ENCODE peak calls at places on chromosomes 6 and 20, in six cellular contexts. K, N, B, F, Z and E are unnamed samples.
A peak's percentile ranks its signal among the peaks of the same experiment; 100 is the strongest.

GRCh38 chr6:17381429-17382147 is 11.8 kb upstream of the CAP2 start:
- DNase-seq in K (no peak), N (peak; percentile 75), B (no peak), F (no peak), Z (no peak), E (no peak)

GRCh38 chr6:42046491-42047219 is 3.7 kb upstream of the TAF8 start:
- DNase-seq in K (no peak), N (peak; percentile 65), B (no peak), F (no peak), Z (no peak), E (no peak)

GRCh38 chr6:37048851-37049734 is 43.6 kb downstream of the FGD2 start:
- DNase-seq in K (no peak), N (no peak), B (peak; percentile 45), F (peak; percentile 45), Z (peak; percentile 68), E (peak; percentile 65)

GRCh38 chr20:44540834-44541233 is 19.0 kb upstream of the SERINC3 start:
- DNase-seq in K (no peak), N (no peak), B (no peak), F (no peak), Z (no peak), E (no peak)

GRCh38 chr6:6686748-6687601 is 98.5 kb downstream of the LY86 start:
- DNase-seq in K (peak; percentile 96), N (peak; percentile 83), B (peak; percentile 99), F (peak; percentile 94), Z (no peak), E (peak; percentile 90)

GRCh38 chr6:136550330-136551071 is at the start of gene MAP7:
- DNase-seq in K (peak; percentile 91), N (peak; percentile 77), B (peak; percentile 94), F (peak; percentile 51), Z (no peak), E (peak; percentile 64)

GRCh38 chr6:165820934-165821333 is 157.9 kb upstream of the PDE10A start:
- DNase-seq in K (no peak), N (no peak), B (no peak), F (no peak), Z (no peak), E (no peak)

GRCh38 chr20:20568604-20569205 is 143.7 kb downstream of the RALGAPA2 start:
- DNase-seq in K (no peak), N (no peak), B (no peak), F (no peak), Z (no peak), E (no peak)

GRCh38 chr20:561437-562231 is 18.0 kb upstream of the CSNK2A1 start:
- DNase-seq in K (peak; percentile 79), N (peak; percentile 74), B (peak; percentile 65), F (peak; percentile 56), Z (no peak), E (peak; percentile 88)

GRCh38 chr6:149323353-149323752 is 5.8 kb downstream of the TAB2 start:
- DNase-seq in K (no peak), N (no peak), B (no peak), F (no peak), Z (no peak), E (no peak)

DNA sequence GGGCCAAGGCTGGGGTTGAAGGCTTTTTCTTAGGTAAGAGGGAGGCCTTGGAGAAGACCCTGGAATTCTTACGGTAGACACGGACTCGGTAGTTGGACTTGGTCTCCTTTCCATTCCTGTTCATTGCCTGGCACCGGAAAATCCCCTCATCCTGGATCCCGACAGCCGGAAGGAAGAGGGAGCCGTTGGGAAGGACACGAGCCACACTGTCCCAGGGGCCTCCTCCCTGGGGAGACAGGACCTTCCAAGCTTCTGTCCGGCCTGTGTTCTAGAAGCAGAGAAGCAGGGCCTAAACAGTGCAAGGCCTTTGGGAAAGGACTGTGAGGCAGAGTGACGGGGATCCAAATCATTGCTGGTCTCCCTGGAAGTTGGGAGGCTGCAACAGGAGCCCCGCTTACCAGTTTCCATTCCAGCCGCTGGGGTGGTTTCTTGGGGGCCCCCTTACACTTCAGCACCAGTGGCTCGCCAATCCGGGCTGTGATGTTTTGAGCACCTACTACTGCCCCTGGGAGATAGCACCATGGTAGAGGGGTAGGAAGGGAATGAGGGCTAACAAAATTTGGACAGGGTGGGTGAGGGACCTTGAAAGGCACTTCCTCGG is 470 bp downstream of the AGER start:
- DNase-seq in K (no peak), N (no peak), B (no peak), F (peak; percentile 50), Z (no peak), E (no peak)
- H3K4me3 ChIP-seq in K (no peak overlapping the region), N (no peak overlapping the region), B (no peak overlapping the region), F (no peak overlapping the region), Z (no peak overlapping the region), E (no peak overlapping the region)

GRCh38 chr6:28720357-28721231 is 194.9 kb downstream of the GPX5 start:
- DNase-seq in K (no peak), N (no peak), B (no peak), F (no peak), Z (no peak), E (no peak)
- H3K4me3 ChIP-seq in K (no peak overlapping the region), N (no peak overlapping the region), B (no peak overlapping the region), F (no peak overlapping the region), Z (no peak overlapping the region), E (no peak overlapping the region)

GRCh38 chr20:4017051-4017702 is 1.8 kb upstream of the RNF24 start:
- DNase-seq in K (no peak), N (no peak), B (no peak), F (no peak), Z (no peak), E (no peak)
- H3K4me3 ChIP-seq in K (no peak overlapping the region), N (no peak overlapping the region), B (no peak overlapping the region), F (no peak overlapping the region), Z (no peak overlapping the region), E (no peak overlapping the region)

DNA sequence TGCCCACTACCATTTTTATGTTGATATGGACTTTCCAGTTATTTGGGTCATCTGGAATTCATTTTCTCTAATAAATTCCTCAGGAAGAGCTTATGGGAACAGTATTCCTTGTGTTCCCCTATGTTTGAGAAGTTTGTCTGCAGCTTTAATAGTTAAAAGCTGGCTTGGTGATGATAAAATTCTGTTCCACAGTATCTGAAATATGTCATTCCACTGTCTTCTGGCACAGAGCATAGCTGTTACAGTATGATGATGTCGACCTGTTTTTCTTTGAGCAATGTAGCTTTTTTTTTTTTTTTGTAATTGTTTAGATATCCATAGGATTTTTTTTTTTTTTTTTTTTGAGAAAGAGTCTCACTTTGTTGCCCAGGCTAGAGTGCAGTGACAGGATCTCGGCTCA is 43.2 kb downstream of the NCOA3 start:
- DNase-seq in K (no peak), N (no peak), B (no peak), F (no peak), Z (no peak), E (no peak)
- H3K4me3 ChIP-seq in K (no peak overlapping the region), N (no peak overlapping the region), B (no peak overlapping the region), F (no peak overlapping the region), Z (no peak overlapping the region), E (no peak overlapping the region)

GRCh38 chr20:2817341-2817726 is 1.2 kb downstream of the TMEM239 start:
- DNase-seq in K (no peak), N (no peak), B (no peak), F (no peak), Z (no peak), E (no peak)

GRCh38 chr20:2817891-2818595 is 1.9 kb downstream of the TMEM239 start:
- DNase-seq in K (no peak), N (peak; percentile 32), B (no peak), F (peak; percentile 53), Z (no peak), E (peak; percentile 88)

GRCh38 chr20:2822073-2822472 is 5.9 kb downstream of the TMEM239 start:
- DNase-seq in K (no peak), N (no peak), B (no peak), F (no peak), Z (no peak), E (no peak)

GRCh38 chr20:2820084-2820895 is 4.1 kb downstream of the TMEM239 start:
- DNase-seq in K (no peak), N (no peak), B (no peak), F (no peak), Z (no peak), E (no peak)

DNA sequence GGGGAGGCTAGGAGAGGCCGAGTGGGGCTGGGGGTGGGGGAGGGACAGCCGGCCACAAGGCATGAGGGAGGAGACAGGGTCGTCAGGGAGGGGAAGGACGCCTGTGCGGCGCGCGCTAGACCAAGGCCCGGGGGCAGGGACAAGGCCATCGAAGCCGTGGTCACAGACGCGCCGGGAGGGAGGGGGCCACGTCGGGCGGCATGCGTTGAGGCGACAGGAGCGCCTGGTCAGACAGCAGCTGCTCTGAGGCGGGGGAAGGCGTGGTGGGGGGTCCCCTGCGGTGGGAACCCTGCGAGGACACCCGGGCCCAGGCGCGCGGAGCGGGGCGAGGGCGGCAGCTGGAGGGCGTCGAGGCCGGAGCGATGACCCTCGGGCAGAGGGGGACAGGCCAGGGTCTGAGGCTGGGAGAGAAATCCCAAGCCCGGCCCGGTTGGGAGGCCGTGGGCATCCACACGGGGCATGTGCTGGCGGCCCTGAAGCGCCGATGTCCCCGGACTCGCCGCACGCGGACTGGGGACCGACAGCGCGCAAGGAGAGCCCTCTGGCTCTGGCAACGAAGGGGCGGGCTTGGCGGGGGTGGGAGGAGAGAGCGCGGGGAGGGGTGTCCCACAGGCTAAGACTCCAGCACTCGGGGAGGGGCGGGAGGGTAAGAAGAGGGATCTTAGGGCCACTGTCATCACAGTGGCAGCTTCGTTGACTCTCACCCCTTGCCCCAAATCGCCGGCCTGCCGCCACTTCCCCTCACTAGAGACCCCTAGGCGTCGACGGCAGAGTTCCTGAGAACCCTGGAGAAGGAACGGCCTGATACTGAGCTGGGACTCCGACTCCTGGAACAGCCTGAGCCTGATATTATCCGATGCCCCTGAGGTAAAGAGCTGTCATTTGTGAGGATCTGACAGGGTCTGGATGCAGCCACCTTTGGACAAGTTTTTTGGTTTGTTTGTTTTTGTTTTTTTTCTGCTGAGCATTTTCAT is 5.0 kb downstream of the TMEM239 start:
- DNase-seq in K (no peak), N (peak; percentile 54), B (no peak), F (no peak), Z (no peak), E (peak; percentile 78)
- H3K4me3 ChIP-seq in K (no peak overlapping the region), N (no peak overlapping the region), B (no peak overlapping the region), F (peak overlapping the region; percentile 37), Z (no peak overlapping the region), E (no peak overlapping the region)

GRCh38 chr6:150567823-150568383 is 31.8 kb upstream of the PLEKHG1 start:
- DNase-seq in K (no peak), N (no peak), B (no peak), F (peak; percentile 53), Z (no peak), E (no peak)
- H3K4me3 ChIP-seq in K (no peak overlapping the region), N (no peak overlapping the region), B (no peak overlapping the region), F (no peak overlapping the region), Z (no peak overlapping the region), E (no peak overlapping the region)